ENCODE peak calls at places on chromosomes 16 and 17, in four cellular contexts. R, W, Z and E are unnamed samples.

GRCh38 chr16:31084584-31085298 is 4.0 kb downstream of the PRSS53 start:
- DNase-seq in R (no peak), W (no peak), Z (no peak), E (no peak)

GRCh38 chr17:76995352-76996105 is 127.3 kb downstream of the MGAT5B start:
- DNase-seq in R (no peak), W (no peak), Z (peak; percentile 47), E (no peak)

GRCh38 chr17:17528101-17528500 is 31.9 kb upstream of the RASD1 start:
- DNase-seq in R (no peak), W (no peak), Z (no peak), E (no peak)

GRCh38 chr17:70767102-70767701 is 597.9 kb downstream of the KCNJ2 start:
- DNase-seq in R (peak; percentile 73), W (peak; percentile 74), Z (peak; percentile 40), E (peak; percentile 63)

GRCh38 chr16:79595261-79595660 is 5.3 kb downstream of the MAF start:
- DNase-seq in R (peak; percentile 36), W (no peak), Z (no peak), E (peak; percentile 25)

GRCh38 chr16:46833465-46833810 is 2.5 kb upstream of the C16orf87 start:
- DNase-seq in R (no peak), W (no peak), Z (no peak), E (peak; percentile 41)

GRCh38 chr17:38844261-38844757 is 9.2 kb downstream of the RPL23 start:
- DNase-seq in R (no peak), W (peak; percentile 20), Z (peak; percentile 39), E (no peak)

GRCh38 chr17:43917348-43918025 is 10.2 kb upstream of the MPP2 start:
- DNase-seq in R (peak; percentile 37), W (peak; percentile 43), Z (peak; percentile 51), E (peak; percentile 50)

GRCh38 chr17:7081341-7082062 is 1.5 kb upstream of the CLEC10A start:
- DNase-seq in R (no peak), W (no peak), Z (peak; percentile 81), E (no peak)

GRCh38 chr17:19651461-19652238 is 3.1 kb downstream of the ALDH3A2 start:
- DNase-seq in R (no peak), W (peak; percentile 16), Z (no peak), E (no peak)

GRCh38 chr17:83194761-83195329 is 115.4 kb downstream of the METRNL start:
- DNase-seq in R (no peak), W (no peak), Z (peak; percentile 60), E (peak; percentile 46)

GRCh38 chr16:17556276-17557052 is 85.7 kb upstream of the XYLT1 start:
- DNase-seq in R (peak; percentile 28), W (peak; percentile 7), Z (peak; percentile 28), E (peak; percentile 12)

GRCh38 chr16:69443809-69444611 is 19.6 kb downstream of the CYB5B start:
- DNase-seq in R (peak; percentile 64), W (peak; percentile 55), Z (no peak), E (peak; percentile 56)

GRCh38 chr16:66266436-66267286 is 99.8 kb upstream of the CDH5 start:
- DNase-seq in R (peak; percentile 95), W (peak; percentile 91), Z (no peak), E (peak; percentile 98)

GRCh38 chr16:27256861-27257260 is 11.7 kb downstream of the NSMCE1 start:
- DNase-seq in R (no peak), W (no peak), Z (no peak), E (no peak)

GRCh38 chr16:30069575-30070462 is 4.3 kb downstream of the ALDOA start:
- DNase-seq in R (no peak), W (peak; percentile 44), Z (peak; percentile 56), E (no peak)

GRCh38 chr16:51151951-51152663 is 1.0 kb upstream of the SALL1 start:
- DNase-seq in R (peak; percentile 40), W (peak; percentile 89), Z (no peak), E (peak; percentile 96)

GRCh38 chr17:33968350-33969044 is 286.6 kb upstream of the CCL2 start:
- DNase-seq in R (no peak), W (no peak), Z (peak; percentile 71), E (no peak)

GRCh38 chr17:78431692-78431958 is 53.2 kb downstream of the PGS1 start:
- DNase-seq in R (no peak), W (no peak), Z (no peak), E (no peak)

GRCh38 chr16:85173077-85173980 is 61.1 kb upstream of the CIBAR2 start:
- DNase-seq in R (peak; percentile 85), W (peak; percentile 84), Z (no peak), E (peak; percentile 93)

GRCh38 chr16:50670476-50670875 is 10.6 kb downstream of the SNX20 start:
- DNase-seq in R (no peak), W (no peak), Z (no peak), E (no peak)

GRCh38 chr17:8674344-8675305 is 44.1 kb upstream of the MYH10 start:
- DNase-seq in R (peak; percentile 48), W (peak; percentile 83), Z (no peak), E (no peak)

GRCh38 chr16:86354641-86355040 is 155.7 kb upstream of the FOXF1 start:
- DNase-seq in R (peak; percentile 69), W (peak; percentile 66), Z (no peak), E (peak; percentile 26)

GRCh38 chr17:77332981-77333685 is 192.4 kb downstream of the SEC14L1 start:
- DNase-seq in R (peak; percentile 86), W (peak; percentile 72), Z (peak; percentile 63), E (peak; percentile 95)

GRCh38 chr17:27265333-27265732 is 28.6 kb upstream of the WSB1 start:
- DNase-seq in R (no peak), W (peak; percentile 17), Z (no peak), E (no peak)

GRCh38 chr16:87620201-87620495 is 17.8 kb downstream of the JPH3 start:
- DNase-seq in R (no peak), W (no peak), Z (no peak), E (no peak)

GRCh38 chr16:23974223-23974622 is 138.4 kb downstream of the PRKCB start:
- DNase-seq in R (no peak), W (no peak), Z (peak; percentile 15), E (no peak)

GRCh38 chr16:88466949-88467348 is 13.9 kb downstream of the ZFPM1 start:
- DNase-seq in R (no peak), W (no peak), Z (no peak), E (no peak)

GRCh38 chr16:2737895-2738418 is 14.5 kb upstream of the SRRM2 start:
- DNase-seq in R (no peak), W (no peak), Z (no peak), E (no peak)

DNA sequence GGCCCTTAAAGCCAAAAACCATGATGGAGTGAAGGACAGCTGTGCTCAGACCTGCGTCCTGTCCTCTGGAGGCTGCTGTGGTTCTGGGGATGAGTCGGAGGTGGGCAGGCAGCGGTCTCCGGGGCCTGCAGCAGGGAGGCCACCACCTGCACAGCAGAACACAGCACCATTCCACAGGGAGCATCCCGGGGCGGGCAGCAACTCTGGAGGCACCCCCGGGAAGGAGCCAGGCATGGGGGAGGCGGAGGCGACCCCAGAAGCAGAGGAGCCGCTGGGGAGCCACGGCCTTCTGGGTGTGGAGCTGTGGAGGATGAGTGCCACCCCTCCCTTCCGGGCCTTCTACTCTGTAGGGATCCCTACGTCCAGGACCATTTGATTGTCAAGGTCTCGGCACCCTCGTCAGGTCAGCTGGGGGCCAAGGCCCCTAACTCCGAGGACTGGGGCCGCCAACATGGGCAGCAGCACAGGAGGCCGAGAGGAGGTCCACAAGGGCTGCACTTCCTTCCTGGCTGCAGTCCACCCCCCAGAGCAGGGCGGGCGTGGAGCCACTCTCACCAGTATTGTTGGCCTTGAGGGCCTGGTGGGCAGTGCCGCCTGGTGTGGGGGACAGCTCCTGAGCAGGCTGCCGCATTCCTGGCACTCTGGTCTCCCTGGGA is 23.8 kb downstream of the CEP131 start:
- DNase-seq in R (no peak), W (no peak), Z (no peak), E (no peak)
- H3K4me3 ChIP-seq in R (no peak overlapping the region), W (no peak overlapping the region), Z (no peak overlapping the region), E (no peak overlapping the region)

GRCh38 chr17:80944326-80944725 is 47.3 kb upstream of the CHMP6 start:
- DNase-seq in R (no peak), W (no peak), Z (no peak), E (no peak)

GRCh38 chr17:80943346-80944145 is 48.1 kb upstream of the CHMP6 start:
- DNase-seq in R (no peak), W (no peak), Z (no peak), E (no peak)

GRCh38 chr17:80941171-80941570 is 50.5 kb upstream of the CHMP6 start:
- DNase-seq in R (no peak), W (no peak), Z (no peak), E (no peak)

GRCh38 chr17:80941743-80942211 is 49.9 kb upstream of the CHMP6 start:
- DNase-seq in R (peak; percentile 55), W (peak; percentile 59), Z (no peak), E (no peak)

GRCh38 chr17:80942360-80943345 is 49.0 kb upstream of the CHMP6 start:
- DNase-seq in R (peak; percentile 97), W (peak; percentile 96), Z (no peak), E (peak; percentile 93)
- TF ChIP-seq CTCF in R (peak; percentile 46), W (peak; percentile 20), Z (no peak), E (peak; percentile 8)

GRCh38 chr17:57051886-57052342 is 33.1 kb upstream of the AKAP1 start:
- DNase-seq in R (no peak), W (no peak), Z (no peak), E (no peak)
- H3K4me3 ChIP-seq in R (no peak overlapping the region), W (no peak overlapping the region), Z (no peak overlapping the region), E (no peak overlapping the region)

DNA sequence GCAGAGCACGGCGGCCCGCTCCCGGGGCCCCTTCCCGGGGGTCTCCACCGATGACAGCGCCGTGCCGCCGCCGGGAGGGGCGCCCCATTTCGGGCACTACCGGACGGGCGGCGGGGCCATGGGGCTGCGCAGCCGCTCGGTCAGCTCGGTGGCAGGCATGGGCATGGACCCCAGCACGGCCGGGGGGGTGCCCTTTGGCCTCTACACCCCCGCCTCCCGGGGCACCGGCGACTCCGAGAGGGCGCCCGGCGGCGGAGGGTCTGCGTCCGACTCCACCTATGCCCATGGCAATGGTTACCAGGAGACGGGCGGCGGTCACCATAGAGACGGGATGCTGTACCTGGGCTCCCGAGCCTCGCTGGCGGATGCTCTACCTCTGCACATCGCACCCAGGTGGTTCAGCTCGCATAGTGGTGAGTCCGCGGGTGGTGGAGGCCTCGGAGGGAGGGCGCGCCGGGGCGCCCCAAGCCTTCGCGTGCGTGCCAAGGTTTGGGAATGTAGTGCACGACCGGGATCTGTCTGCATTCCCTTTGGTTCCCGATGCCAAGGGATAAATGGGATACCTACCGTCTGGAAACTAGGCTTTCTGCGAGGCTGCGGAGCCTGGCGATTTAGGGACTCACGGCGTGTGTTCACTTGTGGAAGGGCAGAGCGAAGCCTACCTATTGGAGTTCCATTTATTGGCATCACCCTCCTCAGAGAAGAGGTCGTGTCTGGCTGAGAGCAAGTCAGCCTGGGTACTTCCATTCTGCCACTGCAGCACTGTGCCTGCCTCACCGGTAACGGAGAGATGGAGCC is 1.1 kb downstream of the ZNRF1 start:
- DNase-seq in R (no peak), W (peak; percentile 42), Z (peak; percentile 53), E (peak; percentile 57)
- TF ChIP-seq CTCF in R (no peak), W (no peak), Z (no peak), E (no peak)

GRCh38 chr17:13523164-13523563 is 78.6 kb downstream of the HS3ST3A1 start:
- DNase-seq in R (no peak), W (no peak), Z (no peak), E (no peak)

GRCh38 chr17:13522749-13523148 is 79.0 kb downstream of the HS3ST3A1 start:
- DNase-seq in R (no peak), W (no peak), Z (no peak), E (no peak)

GRCh38 chr17:13521784-13522183 is 79.9 kb downstream of the HS3ST3A1 start:
- DNase-seq in R (no peak), W (no peak), Z (no peak), E (no peak)

GRCh38 chr17:13518271-13519000 is 83.3 kb downstream of the HS3ST3A1 start:
- DNase-seq in R (peak; percentile 92), W (no peak), Z (no peak), E (peak; percentile 66)

GRCh38 chr17:13520899-13521572 is 80.7 kb downstream of the HS3ST3A1 start:
- DNase-seq in R (peak; percentile 96), W (peak; percentile 82), Z (no peak), E (peak; percentile 74)
- H3K4me3 ChIP-seq in R (no peak overlapping the region), W (no peak overlapping the region), Z (no peak overlapping the region), E (no peak overlapping the region)